ENCODE peak calls at places on chromosomes 12 and 14, in seven cellular contexts. L, A, Y, E, N, G and T are unnamed samples.
A peak's percentile ranks its signal among the peaks of the same experiment; 100 is the strongest.

GRCh38 chr14:58898655-58899316 is 261.0 kb downstream of the DACT1 start:
- DNase-seq in L (no peak), A (no peak), Y (no peak), E (no peak), N (no peak), G (no peak), T (no peak)

GRCh38 chr12:32588604-32589003 is 90.5 kb upstream of the DNM1L start:
- DNase-seq in L (no peak), A (no peak), Y (no peak), E (no peak), N (no peak), G (no peak), T (no peak)

GRCh38 chr14:89616425-89617141 is 199.6 kb upstream of the FOXN3 start:
- DNase-seq in L (no peak), A (no peak), Y (no peak), E (peak; percentile 47), N (no peak), G (no peak), T (no peak)

GRCh38 chr14:85528882-85529585 is 910 bp upstream of the FLRT2 start:
- DNase-seq in L (no peak), A (peak; percentile 35), Y (no peak), E (peak; percentile 61), N (no peak), G (peak; percentile 30), T (peak; percentile 32)

GRCh38 chr14:68405959-68406358 is 386.9 kb downstream of the ZFP36L1 start:
- DNase-seq in L (no peak), A (no peak), Y (no peak), E (no peak), N (no peak), G (no peak), T (no peak)

GRCh38 chr14:65872536-65872935 is 460.0 kb downstream of the FUT8 start:
- DNase-seq in L (no peak), A (no peak), Y (no peak), E (no peak), N (no peak), G (no peak), T (no peak)

GRCh38 chr14:58744951-58745350 is 107.2 kb downstream of the DACT1 start:
- DNase-seq in L (no peak), A (no peak), Y (no peak), E (peak; percentile 17), N (no peak), G (no peak), T (no peak)

GRCh38 chr12:47763481-47764344 is 5.0 kb upstream of the RAPGEF3 start:
- DNase-seq in L (no peak), A (no peak), Y (no peak), E (no peak), N (peak; percentile 76), G (peak; percentile 41), T (peak; percentile 94)

GRCh38 chr14:69246331-69246730 is 13.6 kb upstream of the GALNT16 start:
- DNase-seq in L (no peak), A (no peak), Y (no peak), E (no peak), N (no peak), G (no peak), T (no peak)

GRCh38 chr14:47966411-47966810 is 291.0 kb upstream of the MDGA2 start:
- DNase-seq in L (no peak), A (no peak), Y (no peak), E (no peak), N (no peak), G (no peak), T (no peak)

GRCh38 chr12:21300632-21301031 is 34.1 kb downstream of the SLCO1A2 start:
- DNase-seq in L (no peak), A (no peak), Y (no peak), E (no peak), N (no peak), G (no peak), T (no peak)

GRCh38 chr12:16603916-16604575 is 1.9 kb downstream of the LMO3 start:
- DNase-seq in L (no peak), A (peak; percentile 72), Y (no peak), E (no peak), N (no peak), G (no peak), T (no peak)

GRCh38 chr14:23160924-23161522 is 22.4 kb downstream of the SLC7A8 start:
- DNase-seq in L (no peak), A (no peak), Y (no peak), E (peak; percentile 69), N (peak; percentile 52), G (peak; percentile 79), T (peak; percentile 86)

GRCh38 chr12:19434538-19434937 is 4.8 kb upstream of the AEBP2 start:
- DNase-seq in L (no peak), A (no peak), Y (no peak), E (no peak), N (no peak), G (no peak), T (no peak)

GRCh38 chr12:4026476-4026875 is 153.3 kb upstream of the PARP11 start:
- DNase-seq in L (no peak), A (no peak), Y (no peak), E (no peak), N (no peak), G (no peak), T (no peak)

GRCh38 chr14:54567224-54567633 is 301 bp downstream of the SAMD4A start:
- DNase-seq in L (peak; percentile 28), A (peak; percentile 33), Y (peak; percentile 4), E (peak; percentile 53), N (no peak), G (no peak), T (no peak)

GRCh38 chr12:88001327-88001726 is 27.9 kb downstream of the C12orf50 start:
- DNase-seq in L (no peak), A (no peak), Y (no peak), E (no peak), N (no peak), G (no peak), T (no peak)

GRCh38 chr12:94621662-94622359 is 28.5 kb downstream of the TMCC3 start:
- DNase-seq in L (no peak), A (no peak), Y (no peak), E (no peak), N (peak; percentile 93), G (no peak), T (no peak)

GRCh38 chr14:56491299-56492285 is 88.0 kb upstream of the TMEM260 start:
- DNase-seq in L (no peak), A (peak; percentile 90), Y (no peak), E (peak; percentile 90), N (peak; percentile 38), G (no peak), T (no peak)

DNA sequence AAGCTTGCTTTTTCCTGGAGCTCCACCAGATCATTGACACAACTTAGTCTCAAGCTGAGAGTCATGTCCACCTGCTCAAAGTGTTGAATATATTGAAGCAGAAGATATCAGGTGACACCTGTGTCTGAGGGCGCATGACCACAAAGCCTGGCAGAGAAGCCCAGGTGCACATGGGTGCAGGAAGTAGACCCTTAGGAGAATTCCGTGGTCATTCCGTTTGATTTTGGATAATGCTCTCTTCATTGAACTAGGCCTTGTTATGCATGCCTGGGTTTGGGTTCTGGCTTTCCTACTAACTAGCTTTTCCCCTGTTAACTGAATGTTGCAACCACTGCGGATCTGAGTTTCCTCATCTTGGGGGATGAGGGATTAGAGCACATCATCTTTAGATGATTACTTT is 7.1 kb downstream of the ARHGDIB start:
- DNase-seq in L (no peak), A (no peak), Y (no peak), E (no peak), N (peak; percentile 90), G (no peak), T (no peak)
- H3K4me1 ChIP-seq in L (peaks cover 100% of the 10 kb centered on the region), A (peaks cover 8% of the 10 kb centered on the region), Y (peaks cover 73% of the 10 kb centered on the region), E (peaks cover 39% of the 10 kb centered on the region), N (peaks cover 73% of the 10 kb centered on the region), G (peaks cover 3% of the 10 kb centered on the region), T (peaks cover 10% of the 10 kb centered on the region)

DNA sequence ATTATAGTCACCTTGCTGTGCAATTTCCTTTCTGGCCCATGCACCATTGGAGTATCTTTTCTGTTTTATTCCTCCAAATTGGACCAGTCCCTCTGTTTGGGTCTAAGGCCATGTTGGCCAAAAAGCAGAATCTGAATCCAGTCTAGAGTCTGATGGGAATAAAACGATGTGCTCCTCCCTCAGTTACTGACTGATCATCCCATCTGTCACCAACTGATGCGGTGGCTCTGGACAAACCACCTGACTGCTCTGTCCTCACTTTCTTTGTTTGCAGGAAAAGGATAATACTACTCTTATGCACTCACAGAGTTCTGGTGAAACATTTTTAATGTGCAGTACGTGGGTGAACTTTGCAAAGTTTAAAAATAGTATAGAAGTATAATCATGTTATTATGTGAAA is 120.2 kb upstream of the HIF1A start:
- DNase-seq in L (no peak), A (no peak), Y (no peak), E (no peak), N (no peak), G (no peak), T (no peak)
- H3K4me1 ChIP-seq in L (peaks cover 17% of the 10 kb centered on the region), A (no peaks in the 10 kb centered on the region), Y (peaks cover 24% of the 10 kb centered on the region), E (peaks cover 16% of the 10 kb centered on the region), N (peaks cover 80% of the 10 kb centered on the region), G (no peaks in the 10 kb centered on the region), T (peaks cover 3% of the 10 kb centered on the region)

GRCh38 chr12:57235012-57235727 is 5.7 kb downstream of the SHMT2 start:
- DNase-seq in L (peak; percentile 77), A (no peak), Y (no peak), E (no peak), N (no peak), G (peak; percentile 72), T (peak; percentile 90)
- H3K4me1 ChIP-seq in L (peaks cover 67% of the 10 kb centered on the region), A (peaks cover 20% of the 10 kb centered on the region), Y (peaks cover 50% of the 10 kb centered on the region), E (peaks cover 46% of the 10 kb centered on the region), N (peaks cover 22% of the 10 kb centered on the region), G (peaks cover 26% of the 10 kb centered on the region), T (peaks cover 4% of the 10 kb centered on the region)

DNA sequence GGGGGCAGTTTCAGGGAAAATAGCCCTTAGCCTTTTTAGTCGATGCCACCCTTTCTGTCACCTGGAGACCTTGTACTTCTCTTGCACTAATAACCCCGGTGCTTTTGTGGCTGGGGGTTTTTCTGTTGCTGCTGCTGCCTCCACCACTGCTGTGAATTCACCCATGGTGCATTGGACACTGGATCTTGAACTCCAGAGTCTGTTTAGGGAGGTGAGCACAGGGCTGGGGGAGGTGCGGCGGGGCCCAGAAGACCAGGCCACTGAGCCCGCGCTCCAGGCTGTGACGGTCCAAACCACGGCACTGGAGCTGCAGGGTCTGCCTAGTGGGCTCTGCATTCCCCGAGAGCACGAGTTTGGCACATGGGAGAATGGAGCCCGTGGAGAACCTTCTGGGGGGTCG is 100.6 kb downstream of the NINJ2 start:
- DNase-seq in L (no peak), A (no peak), Y (no peak), E (no peak), N (no peak), G (no peak), T (no peak)
- H3K4me1 ChIP-seq in L (peaks cover 17% of the 10 kb centered on the region), A (no peaks in the 10 kb centered on the region), Y (peaks cover 65% of the 10 kb centered on the region), E (no peaks in the 10 kb centered on the region), N (no peaks in the 10 kb centered on the region), G (no peaks in the 10 kb centered on the region), T (no peaks in the 10 kb centered on the region)

DNA sequence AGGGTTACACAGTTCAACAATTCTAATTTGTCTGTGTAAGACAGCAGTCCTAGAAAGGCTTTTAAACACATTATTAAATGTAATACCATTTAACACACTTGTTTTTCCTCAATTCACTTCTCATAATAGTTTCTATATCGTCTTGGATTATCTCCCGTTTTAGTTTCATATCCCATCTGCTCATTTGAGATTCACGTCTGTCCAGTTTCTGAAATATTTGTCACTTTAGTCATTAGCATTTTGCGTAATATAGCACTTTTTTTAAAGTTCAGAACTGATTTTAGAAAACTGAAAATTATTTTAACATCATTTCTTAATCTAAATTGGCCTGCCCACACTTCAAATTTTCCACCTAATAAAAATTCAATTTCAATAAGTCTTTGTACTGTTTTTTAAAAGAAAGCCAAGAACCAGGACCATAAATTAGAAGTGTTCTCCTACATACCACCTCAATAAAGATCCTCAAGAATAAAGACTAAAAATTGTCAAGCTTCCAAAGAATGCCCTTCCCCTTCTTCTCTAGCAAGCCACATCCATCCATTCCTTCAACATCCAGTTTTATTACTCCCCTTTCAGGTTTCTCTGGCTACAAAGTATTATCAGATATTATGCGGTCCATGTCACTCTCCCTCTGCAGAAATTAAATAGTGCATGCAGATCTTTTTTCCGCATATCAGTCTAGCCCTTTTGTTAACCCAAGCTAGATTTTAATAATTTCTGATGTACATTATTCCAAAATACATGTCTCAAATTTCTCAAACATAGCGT is 11.9 kb downstream of the MED13L start:
- DNase-seq in L (no peak), A (no peak), Y (no peak), E (no peak), N (peak; percentile 41), G (no peak), T (no peak)
- H3K4me1 ChIP-seq in L (peaks cover 98% of the 10 kb centered on the region), A (peaks cover 3% of the 10 kb centered on the region), Y (peaks cover 71% of the 10 kb centered on the region), E (peaks cover 68% of the 10 kb centered on the region), N (peaks cover 29% of the 10 kb centered on the region), G (peaks cover 84% of the 10 kb centered on the region), T (peaks cover 20% of the 10 kb centered on the region)